ENCODE peak calls at places on chromosomes 6 and 20, in four cellular contexts. I, K, X and P are unnamed samples.

GRCh38 chr6:125508793-125509192 is 207.0 kb upstream of the HDDC2 start:
- DNase-seq in X (no peak), I (no peak), K (no peak), P (no peak)

GRCh38 chr6:144581807-144582537 is 296.8 kb downstream of the UTRN start:
- DNase-seq in K (no peak), X (peak), I (no peak), P (no peak)

GRCh38 chr20:9035129-9035528 is 33.8 kb upstream of the PLCB4 start:
- DNase-seq in I (peak), K (no peak), X (peak), P (peak)

GRCh38 chr6:3789018-3789895 is 37.7 kb upstream of the PXDC1 start:
- DNase-seq in K (no peak), X (peak), I (no peak), P (no peak)

GRCh38 chr20:3616250-3616649 is 46.9 kb downstream of the GFRA4 start:
- DNase-seq in K (no peak), I (no peak), X (no peak), P (peak)

GRCh38 chr6:137830562-137830961 is 36.5 kb upstream of the TNFAIP3 start:
- DNase-seq in K (no peak), X (no peak), I (no peak), P (no peak)

GRCh38 chr20:45946149-45946970 is 11.9 kb downstream of the PCIF1 start:
- DNase-seq in I (peak), X (peak), K (peak), P (no peak)

GRCh38 chr20:45097485-45098095 is 3.3 kb downstream of the KCNS1 start:
- DNase-seq in X (peak), K (no peak), I (no peak), P (no peak)

GRCh38 chr6:56984374-56984773 is 29.5 kb downstream of the BEND6 start:
- DNase-seq in K (no peak), X (peak), I (no peak), P (peak)

GRCh38 chr6:135212935-135213334 is 31.8 kb downstream of the MYB start:
- DNase-seq in X (peak), K (no peak), I (no peak), P (no peak)

GRCh38 chr20:16284385-16285100 is 288.7 kb downstream of the KIF16B start:
- DNase-seq in X (no peak), I (no peak), K (no peak), P (peak)

GRCh38 chr6:158939255-158940170 is 60.5 kb downstream of the RSPH3 start:
- DNase-seq in X (no peak), K (no peak), I (no peak), P (no peak)

GRCh38 chr6:95364016-95364604 is 213.2 kb upstream of the MANEA start:
- DNase-seq in I (no peak), K (no peak), X (peak), P (no peak)

GRCh38 chr6:165718486-165718885 is 55.4 kb upstream of the PDE10A start:
- DNase-seq in I (no peak), K (no peak), X (no peak), P (no peak)

GRCh38 chr20:37905969-37906613 is 3.2 kb downstream of the VSTM2L start:
- DNase-seq in X (no peak), I (no peak), K (no peak), P (no peak)

GRCh38 chr6:79737172-79737571 is 106.0 kb downstream of the SH3BGRL2 start:
- DNase-seq in I (no peak), K (no peak), X (no peak), P (no peak)

GRCh38 chr6:37209461-37210205 is 39.7 kb downstream of the PIM1 start:
- DNase-seq in X (no peak), I (no peak), K (no peak), P (no peak)

GRCh38 chr6:43916091-43916923 is 146.3 kb downstream of the VEGFA start:
- DNase-seq in X (no peak), K (peak), I (no peak), P (peak)

GRCh38 chr20:15240801-15241200 is 903.4 kb upstream of the FLRT3 start:
- DNase-seq in I (no peak), X (no peak), K (no peak), P (peak)

GRCh38 chr6:26197736-26198625 is 110.8 kb downstream of the HFE start:
- DNase-seq in I (no peak), K (peak), X (peak), P (no peak)

GRCh38 chr6:44662461-44663121 is 275.1 kb downstream of the CDC5L start:
- DNase-seq in I (no peak), X (no peak), K (peak), P (peak)

GRCh38 chr20:24781061-24781980 is 167.7 kb upstream of the CST7 start:
- DNase-seq in X (peak), I (no peak), K (peak), P (no peak)
- TF ChIP-seq CTCF in X (peak), I (peak), K (peak), P (peak)

GRCh38 chr6:7991536-7991935 is 72.7 kb downstream of the BLOC1S5 start:
- DNase-seq in K (no peak), X (peak), I (no peak), P (no peak)

GRCh38 chr6:7993399-7993798 is 70.8 kb downstream of the BLOC1S5 start:
- DNase-seq in I (no peak), X (no peak), K (no peak), P (no peak)

GRCh38 chr6:7996538-7997225 is 67.5 kb downstream of the BLOC1S5 start:
- DNase-seq in I (no peak), K (no peak), X (peak), P (peak)

GRCh38 chr6:7993952-7994351 is 70.2 kb downstream of the BLOC1S5 start:
- DNase-seq in K (no peak), I (no peak), X (no peak), P (no peak)

GRCh38 chr6:7991992-7992815 is 72.0 kb downstream of the BLOC1S5 start:
- DNase-seq in I (peak), K (no peak), X (peak), P (peak)
- TF ChIP-seq CTCF in I (peak), K (peak), X (peak), P (peak)

GRCh38 chr6:157322792-157323113 is 566 bp downstream of the TMEM242 start:
- DNase-seq in X (no peak), K (no peak), I (no peak), P (no peak)

GRCh38 chr6:157326979-157327378 is 3.7 kb upstream of the TMEM242 start:
- DNase-seq in I (no peak), X (no peak), K (no peak), P (no peak)

GRCh38 chr6:157325069-157325805 is 1.9 kb upstream of the TMEM242 start:
- DNase-seq in K (no peak), I (no peak), X (peak), P (no peak)

GRCh38 chr6:157323924-157324276 is 581 bp upstream of the TMEM242 start:
- DNase-seq in K (peak), X (peak), I (peak), P (peak)

DNA sequence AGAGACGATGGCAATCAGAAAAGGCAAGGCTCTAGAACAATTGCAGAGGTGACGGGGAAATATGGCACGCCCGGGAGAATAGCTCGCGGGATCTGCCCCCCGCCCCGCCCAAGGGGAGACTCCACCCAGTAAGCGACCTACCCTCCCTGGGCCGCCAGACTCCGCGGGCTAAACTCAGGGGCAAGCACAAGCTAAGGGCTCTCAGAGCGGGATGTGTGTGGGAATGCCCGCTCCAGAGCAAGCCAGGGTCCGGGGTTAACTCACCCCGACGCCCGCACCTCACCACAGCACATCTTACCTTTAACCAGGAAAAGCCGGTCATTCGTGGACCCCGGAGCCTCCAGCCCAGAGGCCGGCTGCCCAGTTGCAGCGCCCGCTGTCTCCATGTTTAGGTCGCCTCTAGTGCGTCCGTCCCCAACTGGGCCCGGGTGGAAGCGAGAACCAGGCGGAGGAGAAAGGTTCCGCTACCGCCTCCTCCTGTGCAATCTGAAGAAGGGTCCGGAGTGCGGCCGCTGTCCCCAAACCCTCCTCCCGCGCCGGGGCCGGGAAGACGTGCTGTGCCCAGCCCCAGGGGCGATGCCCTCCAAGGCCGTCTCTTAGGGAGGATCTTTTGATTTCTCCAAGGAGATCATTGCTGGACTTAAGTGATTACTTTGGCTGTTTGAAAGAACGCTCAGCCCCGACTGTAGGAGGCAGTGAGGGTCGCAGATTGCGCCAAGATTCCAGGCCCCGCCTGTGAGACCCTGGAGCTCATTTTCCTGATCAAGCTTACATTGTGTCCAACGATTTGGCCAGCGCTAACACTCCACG is at the start of gene TMEM242:
- DNase-seq in I (peak), X (peak), K (peak), P (peak)
- TF ChIP-seq CTCF in I (peak), X (peak), K (peak), P (peak)

DNA sequence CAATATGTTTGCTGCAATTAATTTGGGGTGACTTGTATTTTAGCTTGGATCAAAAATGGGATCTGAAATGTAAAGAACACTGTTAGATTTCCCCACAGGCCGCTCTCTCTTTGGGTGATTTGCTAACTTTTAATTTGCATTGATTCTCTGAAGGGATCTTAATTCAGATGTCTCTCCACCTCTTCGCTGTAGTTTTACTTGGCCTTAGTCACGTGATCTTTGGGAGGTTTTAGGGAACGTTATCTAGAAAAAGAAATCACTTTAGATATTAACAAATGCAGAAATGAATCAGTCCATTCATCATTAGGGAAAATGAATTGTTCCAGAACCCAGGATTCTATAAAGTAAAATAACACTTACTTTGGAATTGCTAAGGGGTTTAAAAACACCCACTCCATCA is 390.2 kb downstream of the THBS2 start:
- DNase-seq in K (no peak), I (no peak), X (no peak), P (no peak)
- TF ChIP-seq CTCF in K (no peak), I (no peak), X (no peak), P (no peak)

DNA sequence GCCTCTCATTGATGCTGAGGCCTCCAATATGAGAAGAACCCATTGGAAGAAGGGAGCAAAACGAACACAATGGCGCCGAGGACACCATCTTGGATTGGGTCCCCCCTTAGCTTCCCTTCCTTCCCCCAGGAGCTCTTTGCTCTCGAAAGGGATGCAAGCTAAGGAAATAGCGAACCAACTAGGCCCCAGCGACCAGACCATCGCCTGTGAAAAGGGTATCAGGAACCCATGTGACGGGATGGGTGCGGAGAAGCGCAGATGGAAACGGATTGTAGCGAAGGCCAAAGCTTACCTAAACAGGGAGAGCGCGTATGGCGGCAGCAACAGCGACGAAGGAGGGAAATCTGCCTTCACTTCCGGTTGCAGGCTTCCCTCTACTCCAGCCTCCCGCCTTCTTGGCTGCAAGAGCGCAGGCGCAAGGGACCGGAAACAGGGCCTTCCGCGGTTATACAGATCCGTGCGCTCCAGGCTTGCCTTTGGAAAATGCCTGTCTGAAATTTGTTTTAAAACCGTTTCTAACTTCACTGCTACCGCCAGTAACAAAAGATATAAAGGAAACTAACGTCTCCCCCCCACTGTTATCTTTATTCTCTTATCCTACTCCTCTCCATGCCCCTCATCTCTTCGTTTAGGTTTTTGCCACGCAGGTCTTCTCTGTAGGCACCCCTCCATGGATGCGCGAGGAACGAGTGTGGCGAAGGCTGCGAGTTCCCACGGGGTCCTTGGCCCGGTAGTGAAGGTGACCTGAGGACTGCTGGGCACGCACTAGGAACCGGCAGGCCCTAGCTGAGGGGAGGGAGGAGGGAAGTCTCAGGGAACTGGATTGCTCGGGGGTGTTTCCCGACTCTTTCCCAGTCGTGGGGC is at the start of gene DDX39B:
- DNase-seq in K (peak), I (peak), X (peak), P (peak)
- TF ChIP-seq CTCF in K (no peak), I (peak), X (no peak), P (no peak)